ENCODE peak calls at places on chromosomes 2 and 18, in seven cellular contexts. Y is bronchial epithelial cell, B is WERI-Rb-1, N is breast epithelium, J is AG09309, C is HFF-Myc, Z is adrenal gland. O is an unnamed sample.

GRCh38 chr18:57666818-57667497 is 45.3 kb upstream of the NARS1 start:
- DNase-seq in C (no peak), Z (no peak), B (no peak), N (no peak), Y (peak; percentile 51), J (peak; percentile 77), O (peak; percentile 90)

GRCh38 chr18:22566703-22567420 is 149.1 kb upstream of the CTAGE1 start:
- DNase-seq in N (no peak), Y (no peak), C (no peak), Z (no peak), B (no peak), J (no peak), O (no peak)

GRCh38 chr18:21100141-21100540 is 11.5 kb downstream of the ROCK1 start:
- DNase-seq in J (no peak), Y (no peak), Z (no peak), C (no peak), B (no peak), N (no peak), O (peak; percentile 51)

GRCh38 chr2:113894156-113894743 is 4.4 kb downstream of the ACTR3 start:
- DNase-seq in C (peak; percentile 55), Y (peak; percentile 91), N (no peak), B (peak; percentile 41), J (peak; percentile 96), Z (no peak), O (peak; percentile 96)

GRCh38 chr2:230798769-230799399 is 65.9 kb upstream of the ITM2C start:
- DNase-seq in N (no peak), Y (peak; percentile 62), J (no peak), Z (no peak), B (peak; percentile 22), C (no peak), O (peak; percentile 66)

GRCh38 chr2:195645413-195645812 is 11.6 kb upstream of the SLC39A10 start:
- DNase-seq in C (no peak), J (no peak), B (no peak), Z (no peak), Y (no peak), N (no peak), O (no peak)

GRCh38 chr2:64142817-64143153 is 1.4 kb downstream of the PELI1 start:
- DNase-seq in Y (no peak), Z (no peak), B (no peak), C (no peak), J (no peak), N (no peak), O (peak; percentile 18)

GRCh38 chr2:45681675-45682074 is 30.2 kb downstream of the PRKCE start:
- DNase-seq in Z (peak; percentile 68), C (peak; percentile 68), N (peak; percentile 26), Y (peak; percentile 92), J (peak; percentile 44), B (no peak), O (peak; percentile 94)

GRCh38 chr2:116489944-116490343 is 1324.5 kb upstream of the DDX18 start:
- DNase-seq in J (no peak), Y (no peak), N (no peak), B (no peak), Z (no peak), C (no peak), O (no peak)

GRCh38 chr18:46250084-46250811 is 146.1 kb downstream of the HAUS1 start:
- DNase-seq in J (peak; percentile 34), C (peak; percentile 63), Z (no peak), Y (peak; percentile 99), N (peak; percentile 43), B (no peak), O (peak; percentile 51)

GRCh38 chr18:34760444-34760843 is 50.3 kb downstream of the DTNA start:
- DNase-seq in B (no peak), C (no peak), J (no peak), Z (no peak), Y (no peak), N (no peak), O (no peak)

GRCh38 chr2:120392923-120393322 is 47.0 kb downstream of the INHBB start:
- DNase-seq in C (no peak), Z (no peak), B (no peak), Y (no peak), N (no peak), J (no peak), O (no peak)

GRCh38 chr2:195318440-195319111 is 338.4 kb upstream of the SLC39A10 start:
- DNase-seq in Y (peak; percentile 45), C (no peak), Z (peak; percentile 29), B (peak; percentile 27), J (no peak), N (no peak), O (peak; percentile 49)

GRCh38 chr2:54224997-54225396 is 31.0 kb downstream of the TSPYL6 start:
- DNase-seq in B (no peak), N (no peak), Z (no peak), J (no peak), Y (no peak), C (no peak), O (no peak)

GRCh38 chr2:65374999-65375398 is 57.4 kb downstream of the SPRED2 start:
- DNase-seq in N (no peak), Y (no peak), J (no peak), Z (no peak), B (no peak), C (no peak), O (no peak)
- TF ChIP-seq CTCF in N (no peak), Y (no peak), J (no peak), Z (no peak), B (no peak), C (no peak), O (no peak)

GRCh38 chr2:74499940-74500577 is 656 bp upstream of the LBX2 start:
- DNase-seq in B (no peak), Z (no peak), N (no peak), J (no peak), Y (no peak), C (no peak), O (no peak)
- H3K4me3 ChIP-seq in B (no peak overlapping the region), Z (no peak overlapping the region), N (no peak overlapping the region), J (peak overlapping the region; percentile 47), Y (no peak overlapping the region), C (peak overlapping the region; percentile 36), O (no peak overlapping the region)

GRCh38 chr18:59055345-59056032 is 84.2 kb upstream of the SEC11C start:
- DNase-seq in Y (no peak), J (no peak), C (no peak), B (peak; percentile 85), Z (no peak), N (no peak), O (no peak)
- TF ChIP-seq CTCF in Y (no peak), J (no peak), C (peak; percentile 12), B (peak; percentile 86), Z (no peak), N (no peak), O (peak; percentile 12)

DNA sequence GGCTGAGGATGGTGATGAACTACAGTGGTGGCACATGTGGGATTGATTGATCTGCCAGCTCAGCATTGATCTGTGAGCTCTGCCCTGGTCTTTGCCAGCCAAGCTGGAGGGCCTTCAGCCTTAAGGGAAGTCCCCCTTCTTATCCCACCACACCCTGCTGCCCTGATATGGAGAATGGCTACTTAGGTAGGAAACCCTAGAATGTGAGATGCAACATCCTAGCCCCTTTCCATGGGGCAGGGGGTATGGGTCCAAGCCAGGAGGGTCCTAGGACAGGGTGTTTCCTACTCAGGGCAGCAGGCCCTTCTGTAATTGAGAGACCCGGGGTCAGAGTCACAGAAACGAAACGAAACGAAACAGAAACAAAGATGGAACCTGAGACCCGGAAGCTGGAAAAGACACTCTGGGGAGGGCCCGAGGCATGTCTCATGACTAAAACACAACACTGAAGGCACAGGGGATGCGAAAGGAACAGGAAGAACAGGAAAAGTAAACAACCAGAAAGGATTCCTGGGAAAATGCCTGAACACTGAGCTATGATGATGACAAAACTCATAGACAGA is 16.9 kb upstream of the SULT1C2 start:
- DNase-seq in C (no peak), B (no peak), Z (no peak), J (no peak), N (no peak), Y (peak; percentile 76), O (peak; percentile 84)
- H3K4me3 ChIP-seq in C (no peak overlapping the region), B (no peak overlapping the region), Z (no peak overlapping the region), J (no peak overlapping the region), N (peak overlapping the region; percentile 54), Y (no peak overlapping the region), O (no peak overlapping the region)

GRCh38 chr18:8706545-8706980 is 1.2 kb downstream of the MTCL1 start:
- DNase-seq in N (no peak), C (no peak), Z (no peak), Y (no peak), B (no peak), J (no peak), O (no peak)

GRCh38 chr18:8707946-8708345 is 2.6 kb downstream of the MTCL1 start:
- DNase-seq in N (no peak), Z (no peak), Y (no peak), C (no peak), J (no peak), B (no peak), O (no peak)

GRCh38 chr18:8705941-8706544 is 687 bp downstream of the MTCL1 start:
- DNase-seq in J (no peak), B (no peak), N (no peak), C (no peak), Z (no peak), Y (no peak), O (no peak)

GRCh38 chr18:8708670-8709069 is 3.3 kb downstream of the MTCL1 start:
- DNase-seq in J (no peak), Z (no peak), N (no peak), B (no peak), Y (no peak), C (no peak), O (no peak)

GRCh38 chr18:8706981-8707940 is 1.9 kb downstream of the MTCL1 start:
- DNase-seq in N (peak; percentile 32), C (peak; percentile 66), Z (no peak), Y (peak; percentile 52), J (peak; percentile 39), B (peak; percentile 87), O (peak; percentile 69)
- TF ChIP-seq CTCF in N (peak; percentile 39), C (peak; percentile 17), Z (no peak), Y (peak; percentile 51), J (peak; percentile 38), B (peak; percentile 23), O (no peak)

DNA sequence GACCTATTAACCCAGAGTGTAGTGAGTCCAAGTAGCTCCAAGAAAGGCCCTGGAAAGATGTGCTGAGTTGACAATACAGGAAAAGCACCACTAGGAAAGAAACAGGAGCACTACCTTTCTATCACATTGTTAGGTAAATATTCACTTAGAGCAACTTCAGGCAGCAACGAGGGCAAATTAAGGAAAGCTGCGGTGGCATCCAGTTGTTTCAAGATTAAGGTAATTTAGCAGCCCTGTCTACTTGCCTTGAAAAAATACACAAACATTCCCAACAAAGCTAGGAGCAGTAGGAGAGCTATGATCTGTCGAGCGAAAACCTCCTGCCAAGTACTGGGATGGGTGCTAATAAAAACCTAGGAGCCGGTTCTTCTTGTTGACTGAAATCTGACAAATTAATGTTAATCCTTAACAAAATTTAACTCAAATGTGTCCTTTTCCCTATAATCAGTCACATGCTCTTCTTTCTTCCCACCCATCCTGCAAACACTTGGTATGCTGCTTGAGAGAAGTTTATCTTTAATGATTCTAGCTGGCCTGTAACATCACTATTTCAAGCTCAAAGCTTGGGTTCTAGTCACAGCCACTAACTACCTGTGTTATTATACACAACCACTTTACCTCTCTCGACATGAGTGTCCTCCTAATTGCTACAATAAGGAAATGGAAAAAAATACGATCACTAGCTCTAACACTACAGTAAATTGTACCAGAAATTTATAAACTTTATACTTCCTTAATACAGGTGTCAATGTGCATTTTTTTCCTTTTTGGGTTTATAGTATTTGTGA is 2.0 kb downstream of the ACAA2 start:
- DNase-seq in Z (no peak), N (no peak), J (no peak), Y (no peak), B (no peak), C (no peak), O (no peak)
- H3K4me3 ChIP-seq in Z (no peak overlapping the region), N (peak overlapping the region; percentile 14), J (no peak overlapping the region), Y (no peak overlapping the region), B (no peak overlapping the region), C (no peak overlapping the region), O (no peak overlapping the region)

GRCh38 chr2:174076040-174076439 is 110.9 kb upstream of the SP3 start:
- DNase-seq in J (no peak), Y (peak; percentile 78), B (no peak), C (no peak), Z (no peak), N (no peak), O (no peak)
- TF ChIP-seq CTCF in J (peak; percentile 13), Y (peak; percentile 41), B (no peak), C (no peak), Z (no peak), N (no peak), O (no peak)